ENCODE peak calls at places on chromosomes 3 and 15, in eight cellular contexts. N, Z, Q, Y, K, U, G and C are unnamed samples.

GRCh38 chr3:184825456-184825855 is 13.5 kb downstream of the VPS8 start:
- DNase-seq in Q (peak), Z (no peak), U (no peak), K (no peak), N (no peak), G (no peak), Y (no peak), C (no peak)

GRCh38 chr15:43042885-43043284 is 63.0 kb downstream of the UBR1 start:
- DNase-seq in Z (no peak), Q (no peak), K (no peak), Y (no peak), G (no peak), N (no peak), U (no peak), C (no peak)

GRCh38 chr3:195319060-195319459 is 48.1 kb upstream of the XXYLT1 start:
- DNase-seq in U (no peak), Y (no peak), K (no peak), G (no peak), Z (no peak), Q (no peak), N (no peak), C (no peak)

GRCh38 chr15:75037685-75038084 is 14.3 kb downstream of the PPCDC start:
- DNase-seq in N (no peak), K (no peak), Z (no peak), Y (no peak), U (no peak), G (no peak), Q (peak), C (no peak)

GRCh38 chr3:15465876-15466585 is 38.6 kb downstream of the EAF1 start:
- DNase-seq in U (no peak), Z (no peak), N (no peak), G (no peak), Q (no peak), K (no peak), Y (no peak), C (no peak)

GRCh38 chr3:42247576-42248027 is 18.4 kb downstream of the CCK start:
- DNase-seq in G (peak), Z (peak), U (peak), K (peak), Q (peak), N (peak), Y (peak), C (peak)

GRCh38 chr15:90414408-90415028 is 26.5 kb downstream of the IQGAP1 start:
- DNase-seq in Z (peak), K (no peak), Q (peak), Y (no peak), U (peak), G (no peak), N (peak), C (no peak)

GRCh38 chr3:4738737-4739274 is 240.4 kb upstream of the BHLHE40 start:
- DNase-seq in Y (no peak), U (peak), N (no peak), K (no peak), Z (no peak), G (no peak), Q (no peak), C (no peak)

GRCh38 chr3:141303481-141304223 is 64.7 kb upstream of the ZBTB38 start:
- DNase-seq in Y (peak), Z (peak), U (peak), N (peak), Q (peak), G (peak), K (no peak), C (peak)

GRCh38 chr15:74382004-74382816 is 14.8 kb upstream of the CYP11A1 start:
- DNase-seq in N (peak), K (peak), Y (peak), G (peak), Z (no peak), U (peak), Q (peak), C (peak)

GRCh38 chr3:132593950-132594328 is 3.1 kb upstream of the ACKR4 start:
- DNase-seq in Z (peak), K (no peak), Q (peak), Y (no peak), G (no peak), U (peak), N (no peak), C (no peak)